ENCODE peak calls at places on chromosomes 11 and 22, in eight cellular contexts. One of them, this sample, is unnamed.

GRCh38 chr22:25085930-25086901 is 113.4 kb upstream of the CRYBB3 start:
- DNase-seq in RPMI8226: no peak
- DNase-seq in amniotic stem cell: no peak
- DNase-seq in HCEC 1CT: no peak
- DNase-seq in DMS79 treated with DMSO at 0.1 percent for 48 hours: no peak
- DNase-seq in left ventricle myocardium inferior: peak
- DNase-seq in activated T-cell treated with anti-CD3 and anti-CD28 coated beads for 1 hour: no peak
- DNase-seq in heart left ventricle: peak
- DNase-seq in this sample: peak

GRCh38 chr11:73201249-73201648 is 16.8 kb upstream of the P2RY2 start:
- DNase-seq in RPMI8226: no peak
- DNase-seq in amniotic stem cell: no peak
- DNase-seq in DMS79 treated with DMSO at 0.1 percent for 48 hours: peak
- DNase-seq in activated T-cell treated with anti-CD3 and anti-CD28 coated beads for 1 hour: no peak
- DNase-seq in HCEC 1CT: no peak
- DNase-seq in left ventricle myocardium inferior: no peak
- DNase-seq in heart left ventricle: no peak
- DNase-seq in this sample: no peak

GRCh38 chr22:49838771-49839717 is 11.4 kb upstream of the BRD1 start:
- DNase-seq in activated T-cell treated with anti-CD3 and anti-CD28 coated beads for 1 hour: peak
- DNase-seq in amniotic stem cell: no peak
- DNase-seq in heart left ventricle: no peak
- DNase-seq in RPMI8226: no peak
- DNase-seq in left ventricle myocardium inferior: no peak
- DNase-seq in DMS79 treated with DMSO at 0.1 percent for 48 hours: no peak
- DNase-seq in HCEC 1CT: no peak
- DNase-seq in this sample: no peak

GRCh38 chr11:15234796-15235195 is 120.1 kb downstream of the INSC start:
- DNase-seq in activated T-cell treated with anti-CD3 and anti-CD28 coated beads for 1 hour: no peak
- DNase-seq in RPMI8226: no peak
- DNase-seq in DMS79 treated with DMSO at 0.1 percent for 48 hours: no peak
- DNase-seq in heart left ventricle: no peak
- DNase-seq in amniotic stem cell: no peak
- DNase-seq in HCEC 1CT: no peak
- DNase-seq in left ventricle myocardium inferior: no peak
- DNase-seq in this sample: no peak

GRCh38 chr11:80694385-80694784 is 1253.6 kb upstream of the TENM4 start:
- DNase-seq in RPMI8226: no peak
- DNase-seq in amniotic stem cell: no peak
- DNase-seq in DMS79 treated with DMSO at 0.1 percent for 48 hours: no peak
- DNase-seq in HCEC 1CT: no peak
- DNase-seq in left ventricle myocardium inferior: no peak
- DNase-seq in heart left ventricle: no peak
- DNase-seq in activated T-cell treated with anti-CD3 and anti-CD28 coated beads for 1 hour: no peak
- DNase-seq in this sample: no peak

GRCh38 chr11:127002669-127003259 is 2.2 kb upstream of the KIRREL3 start:
- DNase-seq in RPMI8226: no peak
- DNase-seq in left ventricle myocardium inferior: no peak
- DNase-seq in HCEC 1CT: no peak
- DNase-seq in DMS79 treated with DMSO at 0.1 percent for 48 hours: no peak
- DNase-seq in activated T-cell treated with anti-CD3 and anti-CD28 coated beads for 1 hour: no peak
- DNase-seq in heart left ventricle: no peak
- DNase-seq in amniotic stem cell: no peak
- DNase-seq in this sample: no peak

GRCh38 chr11:128625766-128626165 is 38.4 kb upstream of the ETS1 start:
- DNase-seq in left ventricle myocardium inferior: no peak
- DNase-seq in activated T-cell treated with anti-CD3 and anti-CD28 coated beads for 1 hour: no peak
- DNase-seq in DMS79 treated with DMSO at 0.1 percent for 48 hours: no peak
- DNase-seq in HCEC 1CT: no peak
- DNase-seq in heart left ventricle: no peak
- DNase-seq in RPMI8226: no peak
- DNase-seq in amniotic stem cell: no peak
- DNase-seq in this sample: no peak

GRCh38 chr11:95375881-95376280 is 144.9 kb upstream of the SESN3 start:
- DNase-seq in RPMI8226: no peak
- DNase-seq in activated T-cell treated with anti-CD3 and anti-CD28 coated beads for 1 hour: no peak
- DNase-seq in amniotic stem cell: peak
- DNase-seq in DMS79 treated with DMSO at 0.1 percent for 48 hours: peak
- DNase-seq in HCEC 1CT: peak
- DNase-seq in left ventricle myocardium inferior: no peak
- DNase-seq in heart left ventricle: no peak
- DNase-seq in this sample: no peak

GRCh38 chr22:40670058-40670457 is 9.2 kb upstream of the MCHR1 start:
- DNase-seq in activated T-cell treated with anti-CD3 and anti-CD28 coated beads for 1 hour: no peak
- DNase-seq in amniotic stem cell: no peak
- DNase-seq in RPMI8226: no peak
- DNase-seq in left ventricle myocardium inferior: no peak
- DNase-seq in heart left ventricle: no peak
- DNase-seq in HCEC 1CT: no peak
- DNase-seq in DMS79 treated with DMSO at 0.1 percent for 48 hours: no peak
- DNase-seq in this sample: no peak

GRCh38 chr11:133082851-133083488 is 449.3 kb downstream of the OPCML start:
- DNase-seq in heart left ventricle: peak
- DNase-seq in activated T-cell treated with anti-CD3 and anti-CD28 coated beads for 1 hour: no peak
- DNase-seq in DMS79 treated with DMSO at 0.1 percent for 48 hours: peak
- DNase-seq in left ventricle myocardium inferior: peak
- DNase-seq in RPMI8226: peak
- DNase-seq in HCEC 1CT: no peak
- DNase-seq in amniotic stem cell: no peak
- DNase-seq in this sample: peak

GRCh38 chr11:64285885-64286800 is 495 bp downstream of the GPR137 start:
- DNase-seq in heart left ventricle: no peak
- DNase-seq in HCEC 1CT: no peak
- DNase-seq in left ventricle myocardium inferior: no peak
- DNase-seq in RPMI8226: peak
- DNase-seq in activated T-cell treated with anti-CD3 and anti-CD28 coated beads for 1 hour: no peak
- DNase-seq in DMS79 treated with DMSO at 0.1 percent for 48 hours: peak
- DNase-seq in amniotic stem cell: no peak
- DNase-seq in this sample: peak

GRCh38 chr22:36386900-36387663 is 685 bp downstream of the MYH9 start:
- DNase-seq in activated T-cell treated with anti-CD3 and anti-CD28 coated beads for 1 hour: peak
- DNase-seq in amniotic stem cell: no peak
- DNase-seq in RPMI8226: peak
- DNase-seq in heart left ventricle: peak
- DNase-seq in HCEC 1CT: peak
- DNase-seq in DMS79 treated with DMSO at 0.1 percent for 48 hours: no peak
- DNase-seq in left ventricle myocardium inferior: peak
- DNase-seq in this sample: peak

GRCh38 chr11:45155058-45155551 is 8.7 kb downstream of the PRDM11 start:
- DNase-seq in heart left ventricle: peak
- DNase-seq in activated T-cell treated with anti-CD3 and anti-CD28 coated beads for 1 hour: no peak
- DNase-seq in left ventricle myocardium inferior: no peak
- DNase-seq in amniotic stem cell: no peak
- DNase-seq in HCEC 1CT: no peak
- DNase-seq in DMS79 treated with DMSO at 0.1 percent for 48 hours: no peak
- DNase-seq in RPMI8226: no peak
- DNase-seq in this sample: no peak

GRCh38 chr11:34168642-34169051 is 63.2 kb downstream of the NAT10 start:
- DNase-seq in heart left ventricle: no peak
- DNase-seq in RPMI8226: no peak
- DNase-seq in left ventricle myocardium inferior: no peak
- DNase-seq in amniotic stem cell: no peak
- DNase-seq in DMS79 treated with DMSO at 0.1 percent for 48 hours: no peak
- DNase-seq in HCEC 1CT: no peak
- DNase-seq in activated T-cell treated with anti-CD3 and anti-CD28 coated beads for 1 hour: no peak
- DNase-seq in this sample: no peak

GRCh38 chr22:45550416-45550815 is 47.7 kb downstream of the FBLN1 start:
- DNase-seq in amniotic stem cell: no peak
- DNase-seq in RPMI8226: no peak
- DNase-seq in activated T-cell treated with anti-CD3 and anti-CD28 coated beads for 1 hour: no peak
- DNase-seq in DMS79 treated with DMSO at 0.1 percent for 48 hours: no peak
- DNase-seq in HCEC 1CT: no peak
- DNase-seq in heart left ventricle: no peak
- DNase-seq in left ventricle myocardium inferior: no peak
- DNase-seq in this sample: no peak

GRCh38 chr11:106311531-106312230 is 234.2 kb downstream of the AASDHPPT start:
- DNase-seq in RPMI8226: no peak
- DNase-seq in heart left ventricle: no peak
- DNase-seq in HCEC 1CT: no peak
- DNase-seq in activated T-cell treated with anti-CD3 and anti-CD28 coated beads for 1 hour: no peak
- DNase-seq in left ventricle myocardium inferior: no peak
- DNase-seq in amniotic stem cell: no peak
- DNase-seq in DMS79 treated with DMSO at 0.1 percent for 48 hours: no peak
- DNase-seq in this sample: no peak

GRCh38 chr11:117959438-117960149 is 26.6 kb upstream of the IL10RA start:
- DNase-seq in left ventricle myocardium inferior: no peak
- DNase-seq in activated T-cell treated with anti-CD3 and anti-CD28 coated beads for 1 hour: no peak
- DNase-seq in RPMI8226: peak
- DNase-seq in amniotic stem cell: no peak
- DNase-seq in HCEC 1CT: no peak
- DNase-seq in DMS79 treated with DMSO at 0.1 percent for 48 hours: no peak
- DNase-seq in heart left ventricle: no peak
- DNase-seq in this sample: no peak

GRCh38 chr22:35582861-35583670 is 34.1 kb downstream of the MB start:
- DNase-seq in activated T-cell treated with anti-CD3 and anti-CD28 coated beads for 1 hour: peak
- DNase-seq in left ventricle myocardium inferior: peak
- DNase-seq in DMS79 treated with DMSO at 0.1 percent for 48 hours: peak
- DNase-seq in heart left ventricle: peak
- DNase-seq in RPMI8226: peak
- DNase-seq in amniotic stem cell: peak
- DNase-seq in HCEC 1CT: peak
- DNase-seq in this sample: peak

GRCh38 chr11:36033082-36033751 is 89.4 kb downstream of the LDLRAD3 start:
- DNase-seq in heart left ventricle: no peak
- DNase-seq in amniotic stem cell: no peak
- DNase-seq in HCEC 1CT: no peak
- DNase-seq in RPMI8226: no peak
- DNase-seq in activated T-cell treated with anti-CD3 and anti-CD28 coated beads for 1 hour: no peak
- DNase-seq in DMS79 treated with DMSO at 0.1 percent for 48 hours: no peak
- DNase-seq in left ventricle myocardium inferior: no peak
- DNase-seq in this sample: no peak

GRCh38 chr22:21938071-21938822 is 14.4 kb downstream of the PPM1F start:
- DNase-seq in RPMI8226: peak
- DNase-seq in amniotic stem cell: peak
- DNase-seq in left ventricle myocardium inferior: peak
- DNase-seq in activated T-cell treated with anti-CD3 and anti-CD28 coated beads for 1 hour: peak
- DNase-seq in heart left ventricle: peak
- DNase-seq in HCEC 1CT: peak
- DNase-seq in DMS79 treated with DMSO at 0.1 percent for 48 hours: peak
- DNase-seq in this sample: peak

GRCh38 chr11:126304457-126305072 is 705 bp downstream of the DCPS start:
- DNase-seq in RPMI8226: no peak
- DNase-seq in activated T-cell treated with anti-CD3 and anti-CD28 coated beads for 1 hour: no peak
- DNase-seq in amniotic stem cell: peak
- DNase-seq in HCEC 1CT: no peak
- DNase-seq in left ventricle myocardium inferior: no peak
- DNase-seq in heart left ventricle: no peak
- DNase-seq in DMS79 treated with DMSO at 0.1 percent for 48 hours: peak
- DNase-seq in this sample: no peak

GRCh38 chr11:69948256-69949141 is 129.3 kb upstream of the FGF3 start:
- DNase-seq in activated T-cell treated with anti-CD3 and anti-CD28 coated beads for 1 hour: no peak
- DNase-seq in RPMI8226: no peak
- DNase-seq in HCEC 1CT: no peak
- DNase-seq in DMS79 treated with DMSO at 0.1 percent for 48 hours: no peak
- DNase-seq in left ventricle myocardium inferior: peak
- DNase-seq in amniotic stem cell: no peak
- DNase-seq in heart left ventricle: no peak
- DNase-seq in this sample: peak

GRCh38 chr11:9565822-9566560 is 7.5 kb upstream of the WEE1 start:
- DNase-seq in DMS79 treated with DMSO at 0.1 percent for 48 hours: no peak
- DNase-seq in HCEC 1CT: peak
- DNase-seq in left ventricle myocardium inferior: no peak
- DNase-seq in RPMI8226: no peak
- DNase-seq in heart left ventricle: no peak
- DNase-seq in activated T-cell treated with anti-CD3 and anti-CD28 coated beads for 1 hour: peak
- DNase-seq in amniotic stem cell: peak
- DNase-seq in this sample: peak

GRCh38 chr11:66335531-66336233 is 552 bp downstream of the RIN1 start:
- DNase-seq in activated T-cell treated with anti-CD3 and anti-CD28 coated beads for 1 hour: no peak
- DNase-seq in HCEC 1CT: peak
- DNase-seq in amniotic stem cell: peak
- DNase-seq in DMS79 treated with DMSO at 0.1 percent for 48 hours: peak
- DNase-seq in left ventricle myocardium inferior: no peak
- DNase-seq in heart left ventricle: peak
- DNase-seq in RPMI8226: no peak
- DNase-seq in this sample: peak

GRCh38 chr11:75403983-75404658 is 4.8 kb downstream of the RPS3 start:
- DNase-seq in RPMI8226: no peak
- DNase-seq in heart left ventricle: no peak
- DNase-seq in activated T-cell treated with anti-CD3 and anti-CD28 coated beads for 1 hour: no peak
- DNase-seq in DMS79 treated with DMSO at 0.1 percent for 48 hours: no peak
- DNase-seq in left ventricle myocardium inferior: no peak
- DNase-seq in amniotic stem cell: no peak
- DNase-seq in HCEC 1CT: no peak
- DNase-seq in this sample: no peak

GRCh38 chr22:40235418-40235817 is 57.7 kb downstream of the TNRC6B start:
- DNase-seq in amniotic stem cell: no peak
- DNase-seq in DMS79 treated with DMSO at 0.1 percent for 48 hours: no peak
- DNase-seq in RPMI8226: no peak
- DNase-seq in HCEC 1CT: no peak
- DNase-seq in left ventricle myocardium inferior: no peak
- DNase-seq in activated T-cell treated with anti-CD3 and anti-CD28 coated beads for 1 hour: no peak
- DNase-seq in heart left ventricle: no peak
- DNase-seq in this sample: no peak

GRCh38 chr11:64742087-64742939 is 1.6 kb downstream of the RASGRP2 start:
- DNase-seq in heart left ventricle: no peak
- DNase-seq in left ventricle myocardium inferior: no peak
- DNase-seq in HCEC 1CT: no peak
- DNase-seq in activated T-cell treated with anti-CD3 and anti-CD28 coated beads for 1 hour: no peak
- DNase-seq in RPMI8226: peak
- DNase-seq in DMS79 treated with DMSO at 0.1 percent for 48 hours: peak
- DNase-seq in amniotic stem cell: no peak
- DNase-seq in this sample: no peak

GRCh38 chr22:24117942-24118341 is 63.3 kb upstream of the SUSD2 start:
- DNase-seq in heart left ventricle: no peak
- DNase-seq in RPMI8226: peak
- DNase-seq in left ventricle myocardium inferior: no peak
- DNase-seq in activated T-cell treated with anti-CD3 and anti-CD28 coated beads for 1 hour: no peak
- DNase-seq in DMS79 treated with DMSO at 0.1 percent for 48 hours: no peak
- DNase-seq in amniotic stem cell: no peak
- DNase-seq in HCEC 1CT: no peak
- DNase-seq in this sample: no peak

GRCh38 chr11:75591371-75591770 is 29.3 kb downstream of the SERPINH1 start:
- DNase-seq in HCEC 1CT: no peak
- DNase-seq in RPMI8226: no peak
- DNase-seq in heart left ventricle: no peak
- DNase-seq in left ventricle myocardium inferior: no peak
- DNase-seq in activated T-cell treated with anti-CD3 and anti-CD28 coated beads for 1 hour: no peak
- DNase-seq in DMS79 treated with DMSO at 0.1 percent for 48 hours: no peak
- DNase-seq in amniotic stem cell: no peak
- DNase-seq in this sample: no peak

GRCh38 chr11:72584293-72584921 is 89.8 kb downstream of the PDE2A start:
- DNase-seq in DMS79 treated with DMSO at 0.1 percent for 48 hours: no peak
- DNase-seq in amniotic stem cell: no peak
- DNase-seq in activated T-cell treated with anti-CD3 and anti-CD28 coated beads for 1 hour: peak
- DNase-seq in HCEC 1CT: no peak
- DNase-seq in heart left ventricle: peak
- DNase-seq in RPMI8226: no peak
- DNase-seq in left ventricle myocardium inferior: peak
- DNase-seq in this sample: no peak

GRCh38 chr11:68271023-68271780 is 571 bp downstream of the C11orf24 start:
- DNase-seq in heart left ventricle: peak
- DNase-seq in DMS79 treated with DMSO at 0.1 percent for 48 hours: peak
- DNase-seq in RPMI8226: peak
- DNase-seq in HCEC 1CT: peak
- DNase-seq in amniotic stem cell: peak
- DNase-seq in left ventricle myocardium inferior: peak
- DNase-seq in activated T-cell treated with anti-CD3 and anti-CD28 coated beads for 1 hour: peak
- DNase-seq in this sample: peak

GRCh38 chr11:85299247-85299646 is 327.9 kb downstream of the DLG2 start:
- DNase-seq in HCEC 1CT: no peak
- DNase-seq in left ventricle myocardium inferior: no peak
- DNase-seq in amniotic stem cell: no peak
- DNase-seq in RPMI8226: no peak
- DNase-seq in heart left ventricle: no peak
- DNase-seq in DMS79 treated with DMSO at 0.1 percent for 48 hours: no peak
- DNase-seq in activated T-cell treated with anti-CD3 and anti-CD28 coated beads for 1 hour: no peak
- DNase-seq in this sample: no peak

GRCh38 chr11:11171285-11171684 is 181.8 kb downstream of the CSNK2A3 start:
- DNase-seq in activated T-cell treated with anti-CD3 and anti-CD28 coated beads for 1 hour: no peak
- DNase-seq in DMS79 treated with DMSO at 0.1 percent for 48 hours: no peak
- DNase-seq in HCEC 1CT: no peak
- DNase-seq in left ventricle myocardium inferior: no peak
- DNase-seq in RPMI8226: no peak
- DNase-seq in amniotic stem cell: no peak
- DNase-seq in heart left ventricle: no peak
- DNase-seq in this sample: no peak

GRCh38 chr11:116300252-116300651 is 472.5 kb downstream of the BUD13 start:
- DNase-seq in left ventricle myocardium inferior: no peak
- DNase-seq in heart left ventricle: no peak
- DNase-seq in activated T-cell treated with anti-CD3 and anti-CD28 coated beads for 1 hour: no peak
- DNase-seq in DMS79 treated with DMSO at 0.1 percent for 48 hours: no peak
- DNase-seq in HCEC 1CT: no peak
- DNase-seq in amniotic stem cell: no peak
- DNase-seq in RPMI8226: no peak
- DNase-seq in this sample: no peak

This sample was measured in dermis blood vessel endothelial cell.